ENCODE peak calls at places on chromosomes 1 and 21, in six cellular contexts. One of them, this sample, is unnamed. For H3K36me3, the result is how much of the 10 kb centered on the place peaks cover.

GRCh38 chr1:209368864-209369598 is 214.5 kb upstream of the CAMK1G start:
- DNase-seq in neural progenitor cell: no peak
- DNase-seq in suprapubic skin: no peak
- DNase-seq in CD8-positive, alpha-beta T cell: no peak
- DNase-seq in fibroblast of lung: peak
- DNase-seq in breast epithelium: no peak
- DNase-seq in this sample: no peak

GRCh38 chr1:24870551-24871195 is 59.4 kb downstream of the RUNX3 start:
- DNase-seq in CD8-positive, alpha-beta T cell: peak
- DNase-seq in breast epithelium: no peak
- DNase-seq in neural progenitor cell: no peak
- DNase-seq in suprapubic skin: no peak
- DNase-seq in fibroblast of lung: no peak
- DNase-seq in this sample: peak

GRCh38 chr1:83967336-83967735 is 31.6 kb downstream of the TTLL7 start:
- DNase-seq in suprapubic skin: no peak
- DNase-seq in CD8-positive, alpha-beta T cell: no peak
- DNase-seq in fibroblast of lung: peak
- DNase-seq in neural progenitor cell: no peak
- DNase-seq in breast epithelium: no peak
- DNase-seq in this sample: no peak

GRCh38 chr1:147225193-147225730 is at the start of gene FMO5:
- DNase-seq in neural progenitor cell: peak
- DNase-seq in fibroblast of lung: peak
- DNase-seq in CD8-positive, alpha-beta T cell: peak
- DNase-seq in breast epithelium: peak
- DNase-seq in suprapubic skin: peak
- DNase-seq in this sample: peak

GRCh38 chr1:201022824-201023516 is 544 bp downstream of the KIF21B start:
- DNase-seq in CD8-positive, alpha-beta T cell: peak
- DNase-seq in breast epithelium: no peak
- DNase-seq in suprapubic skin: no peak
- DNase-seq in neural progenitor cell: peak
- DNase-seq in fibroblast of lung: no peak
- DNase-seq in this sample: no peak

GRCh38 chr1:28247603-28248272 is 11.6 kb upstream of the SESN2 start:
- DNase-seq in CD8-positive, alpha-beta T cell: no peak
- DNase-seq in suprapubic skin: no peak
- DNase-seq in breast epithelium: no peak
- DNase-seq in fibroblast of lung: no peak
- DNase-seq in neural progenitor cell: no peak
- DNase-seq in this sample: no peak

GRCh38 chr1:15207031-15207828 is 39.8 kb upstream of the FHAD1 start:
- DNase-seq in suprapubic skin: no peak
- DNase-seq in breast epithelium: peak
- DNase-seq in neural progenitor cell: peak
- DNase-seq in CD8-positive, alpha-beta T cell: no peak
- DNase-seq in fibroblast of lung: no peak
- DNase-seq in this sample: no peak

GRCh38 chr1:77446841-77447555 is 165.2 kb downstream of the AK5 start:
- DNase-seq in neural progenitor cell: no peak
- DNase-seq in fibroblast of lung: no peak
- DNase-seq in suprapubic skin: no peak
- DNase-seq in breast epithelium: no peak
- DNase-seq in CD8-positive, alpha-beta T cell: no peak
- DNase-seq in this sample: no peak

GRCh38 chr1:8040586-8040985 is 14.5 kb upstream of the ERRFI1 start:
- DNase-seq in fibroblast of lung: peak
- DNase-seq in breast epithelium: peak
- DNase-seq in neural progenitor cell: no peak
- DNase-seq in suprapubic skin: no peak
- DNase-seq in CD8-positive, alpha-beta T cell: no peak
- DNase-seq in this sample: peak

GRCh38 chr21:14084068-14084501 is 126.7 kb downstream of the LIPI start:
- DNase-seq in breast epithelium: no peak
- DNase-seq in fibroblast of lung: no peak
- DNase-seq in neural progenitor cell: no peak
- DNase-seq in suprapubic skin: no peak
- DNase-seq in CD8-positive, alpha-beta T cell: no peak
- DNase-seq in this sample: no peak

GRCh38 chr1:155529929-155530328 is 32.7 kb downstream of the ASH1L start:
- DNase-seq in breast epithelium: no peak
- DNase-seq in suprapubic skin: no peak
- DNase-seq in fibroblast of lung: no peak
- DNase-seq in neural progenitor cell: no peak
- DNase-seq in CD8-positive, alpha-beta T cell: no peak
- DNase-seq in this sample: no peak

GRCh38 chr21:36135391-36136094 is 664 bp downstream of the CBR3 start:
- DNase-seq in fibroblast of lung: peak
- DNase-seq in breast epithelium: peak
- DNase-seq in CD8-positive, alpha-beta T cell: peak
- DNase-seq in suprapubic skin: peak
- DNase-seq in neural progenitor cell: peak
- DNase-seq in this sample: no peak

GRCh38 chr1:99645699-99646531 is at the start of gene PALMD:
- DNase-seq in fibroblast of lung: no peak
- DNase-seq in neural progenitor cell: peak
- DNase-seq in breast epithelium: peak
- DNase-seq in CD8-positive, alpha-beta T cell: no peak
- DNase-seq in suprapubic skin: peak
- DNase-seq in this sample: no peak

GRCh38 chr1:156232222-156232621 is 9.8 kb upstream of the BGLAP start:
- DNase-seq in neural progenitor cell: no peak
- DNase-seq in CD8-positive, alpha-beta T cell: no peak
- DNase-seq in fibroblast of lung: no peak
- DNase-seq in suprapubic skin: no peak
- DNase-seq in breast epithelium: no peak
- DNase-seq in this sample: no peak

GRCh38 chr1:89908294-89908992 is 86.5 kb upstream of the ZNF326 start:
- DNase-seq in suprapubic skin: no peak
- DNase-seq in CD8-positive, alpha-beta T cell: no peak
- DNase-seq in fibroblast of lung: no peak
- DNase-seq in breast epithelium: no peak
- DNase-seq in neural progenitor cell: no peak
- DNase-seq in this sample: no peak

GRCh38 chr21:17264182-17264581 is 248.7 kb upstream of the CXADR start:
- DNase-seq in CD8-positive, alpha-beta T cell: no peak
- DNase-seq in fibroblast of lung: no peak
- DNase-seq in breast epithelium: no peak
- DNase-seq in suprapubic skin: no peak
- DNase-seq in neural progenitor cell: no peak
- DNase-seq in this sample: no peak

GRCh38 chr1:93905051-93905450 is 4.2 kb downstream of the GCLM start:
- DNase-seq in suprapubic skin: no peak
- DNase-seq in neural progenitor cell: no peak
- DNase-seq in fibroblast of lung: peak
- DNase-seq in CD8-positive, alpha-beta T cell: no peak
- DNase-seq in breast epithelium: no peak
- DNase-seq in this sample: no peak

GRCh38 chr1:37461698-37462436 is 12.5 kb upstream of the ZC3H12A start:
- DNase-seq in CD8-positive, alpha-beta T cell: no peak
- DNase-seq in neural progenitor cell: no peak
- DNase-seq in suprapubic skin: no peak
- DNase-seq in breast epithelium: no peak
- DNase-seq in fibroblast of lung: no peak
- DNase-seq in this sample: no peak

GRCh38 chr1:180343931-180344406 is 113.9 kb downstream of the LHX4 start:
- DNase-seq in CD8-positive, alpha-beta T cell: no peak
- DNase-seq in fibroblast of lung: peak
- DNase-seq in breast epithelium: no peak
- DNase-seq in suprapubic skin: no peak
- DNase-seq in neural progenitor cell: no peak
- DNase-seq in this sample: no peak

GRCh38 chr21:17554120-17554519 is 41.3 kb downstream of the CXADR start:
- DNase-seq in suprapubic skin: no peak
- DNase-seq in CD8-positive, alpha-beta T cell: no peak
- DNase-seq in breast epithelium: no peak
- DNase-seq in neural progenitor cell: no peak
- DNase-seq in fibroblast of lung: no peak
- DNase-seq in this sample: no peak

GRCh38 chr1:220950576-220950975 is 71.3 kb downstream of the HLX start:
- DNase-seq in neural progenitor cell: no peak
- DNase-seq in suprapubic skin: no peak
- DNase-seq in fibroblast of lung: peak
- DNase-seq in CD8-positive, alpha-beta T cell: no peak
- DNase-seq in breast epithelium: no peak
- DNase-seq in this sample: no peak

GRCh38 chr1:62237361-62237760 is 42.7 kb downstream of the L1TD1 start:
- DNase-seq in suprapubic skin: no peak
- DNase-seq in fibroblast of lung: no peak
- DNase-seq in CD8-positive, alpha-beta T cell: no peak
- DNase-seq in neural progenitor cell: no peak
- DNase-seq in breast epithelium: no peak
- DNase-seq in this sample: no peak

GRCh38 chr21:45634511-45635183 is 8.9 kb upstream of the PCBP3 start:
- DNase-seq in CD8-positive, alpha-beta T cell: no peak
- DNase-seq in suprapubic skin: no peak
- DNase-seq in breast epithelium: no peak
- DNase-seq in fibroblast of lung: no peak
- DNase-seq in neural progenitor cell: no peak
- DNase-seq in this sample: no peak

GRCh38 chr1:111516008-111516535 is 12.6 kb upstream of the ADORA3 start:
- DNase-seq in breast epithelium: no peak
- DNase-seq in suprapubic skin: no peak
- DNase-seq in fibroblast of lung: peak
- DNase-seq in CD8-positive, alpha-beta T cell: peak
- DNase-seq in neural progenitor cell: peak
- DNase-seq in this sample: peak
- TF ChIP-seq CTCF in breast epithelium: no peak
- TF ChIP-seq CTCF in suprapubic skin: no peak
- TF ChIP-seq CTCF in fibroblast of lung: peak
- TF ChIP-seq CTCF in CD8-positive, alpha-beta T cell: peak
- TF ChIP-seq CTCF in neural progenitor cell: peak
- TF ChIP-seq CTCF in this sample: peak

DNA sequence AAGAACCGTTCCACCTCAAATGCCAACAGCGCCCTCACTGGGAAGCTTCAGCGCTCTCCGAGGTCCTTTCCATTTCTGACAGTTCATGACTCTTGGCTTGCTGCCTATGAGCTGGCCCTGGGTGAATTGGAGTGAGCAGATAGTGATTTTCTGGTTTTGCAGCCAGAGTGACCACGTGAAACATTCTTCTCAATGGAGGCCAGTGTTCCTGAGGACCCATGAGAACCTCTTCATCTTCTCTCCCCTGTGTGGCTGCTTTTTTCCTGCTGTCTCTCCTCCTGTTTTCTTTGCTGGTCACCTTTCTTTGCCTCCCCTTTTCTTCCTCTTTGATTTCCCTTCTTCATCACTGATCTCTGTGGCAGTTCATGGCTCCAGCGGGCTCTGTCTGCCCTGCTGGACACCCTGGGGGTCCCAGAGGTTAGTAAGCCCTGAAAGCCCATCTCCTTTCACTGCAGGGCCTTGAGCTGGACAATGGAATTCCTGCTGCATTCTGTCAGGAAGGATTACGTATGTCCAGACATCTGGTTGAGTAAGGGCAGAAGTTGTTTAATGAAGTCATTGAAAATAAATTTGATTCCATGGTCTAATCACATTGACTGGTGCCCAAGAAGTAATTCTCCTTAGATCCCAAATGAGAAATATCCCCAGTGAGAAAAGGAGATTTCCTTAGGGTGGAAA is 29.9 kb downstream of the VASH2 start:
- DNase-seq in breast epithelium: no peak
- DNase-seq in neural progenitor cell: peak
- DNase-seq in suprapubic skin: no peak
- DNase-seq in CD8-positive, alpha-beta T cell: no peak
- DNase-seq in fibroblast of lung: peak
- DNase-seq in this sample: no peak
- H3K27ac ChIP-seq in breast epithelium: peak
- H3K27ac ChIP-seq in neural progenitor cell: peak
- H3K27ac ChIP-seq in suprapubic skin: no peak
- H3K27ac ChIP-seq in CD8-positive, alpha-beta T cell: no peak
- H3K27ac ChIP-seq in fibroblast of lung: no peak
- H3K27ac ChIP-seq in this sample: no peak

GRCh38 chr1:228226141-228226874 is 18.5 kb downstream of the OBSCN start:
- DNase-seq in fibroblast of lung: no peak
- DNase-seq in breast epithelium: no peak
- DNase-seq in neural progenitor cell: no peak
- DNase-seq in CD8-positive, alpha-beta T cell: no peak
- DNase-seq in suprapubic skin: no peak
- DNase-seq in this sample: no peak

GRCh38 chr1:228225740-228226139 is 17.9 kb downstream of the OBSCN start:
- DNase-seq in fibroblast of lung: no peak
- DNase-seq in breast epithelium: no peak
- DNase-seq in neural progenitor cell: no peak
- DNase-seq in CD8-positive, alpha-beta T cell: no peak
- DNase-seq in suprapubic skin: no peak
- DNase-seq in this sample: no peak

GRCh38 chr1:228222548-228222947 is 14.7 kb downstream of the OBSCN start:
- DNase-seq in fibroblast of lung: no peak
- DNase-seq in CD8-positive, alpha-beta T cell: no peak
- DNase-seq in neural progenitor cell: no peak
- DNase-seq in suprapubic skin: no peak
- DNase-seq in breast epithelium: no peak
- DNase-seq in this sample: no peak

GRCh38 chr1:228225165-228225710 is 17.4 kb downstream of the OBSCN start:
- DNase-seq in neural progenitor cell: no peak
- DNase-seq in breast epithelium: no peak
- DNase-seq in suprapubic skin: no peak
- DNase-seq in CD8-positive, alpha-beta T cell: no peak
- DNase-seq in fibroblast of lung: no peak
- DNase-seq in this sample: no peak

DNA sequence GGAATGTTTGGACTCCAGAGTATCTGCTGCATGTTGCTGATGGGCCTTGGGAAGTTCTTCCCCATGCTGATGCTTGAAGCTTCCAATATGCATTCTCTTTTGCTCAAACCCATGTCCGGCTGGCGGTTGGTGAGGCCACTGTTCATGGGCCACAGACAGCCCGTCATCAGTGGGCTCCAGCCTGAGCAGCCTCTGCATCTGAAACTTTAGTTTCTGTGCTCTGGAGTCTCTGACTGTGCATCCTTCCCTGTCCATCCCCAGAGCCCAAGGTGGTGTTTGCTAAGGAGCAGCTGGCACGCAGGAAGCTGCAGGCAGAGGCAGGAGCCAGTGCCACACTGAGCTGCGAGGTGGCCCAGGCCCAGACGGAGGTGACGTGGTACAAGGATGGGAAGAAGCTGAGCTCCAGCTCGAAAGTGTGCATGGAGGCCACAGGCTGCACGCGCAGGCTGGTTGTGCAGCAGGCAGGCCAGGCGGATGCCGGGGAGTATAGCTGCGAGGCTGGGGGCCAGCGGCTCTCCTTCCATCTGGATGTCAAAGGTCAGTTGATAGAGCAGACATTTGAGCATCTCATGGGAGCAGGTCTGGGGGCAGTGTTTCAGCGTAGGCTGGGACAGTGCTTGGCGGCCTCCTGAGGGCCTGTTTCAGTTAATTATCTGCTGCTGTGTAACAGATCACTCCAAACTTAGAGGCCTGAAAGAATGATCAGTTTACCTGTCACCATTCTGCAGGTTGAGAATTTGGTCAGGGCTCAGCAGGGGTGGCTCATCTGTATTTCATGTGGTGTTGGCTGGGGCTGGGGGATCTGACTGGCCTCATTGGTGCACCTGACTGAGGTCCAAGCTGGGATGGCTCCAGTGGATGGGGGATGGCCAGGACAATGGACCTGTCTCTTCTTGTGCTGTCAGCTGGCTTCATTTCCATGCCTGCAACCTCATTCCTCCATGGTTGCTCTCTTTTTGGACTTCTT is 16.6 kb downstream of the OBSCN start:
- DNase-seq in suprapubic skin: no peak
- DNase-seq in neural progenitor cell: no peak
- DNase-seq in breast epithelium: no peak
- DNase-seq in CD8-positive, alpha-beta T cell: no peak
- DNase-seq in fibroblast of lung: no peak
- DNase-seq in this sample: no peak
- H3K36me3 ChIP-seq in suprapubic skin: under half
- H3K36me3 ChIP-seq in neural progenitor cell: under half
- H3K36me3 ChIP-seq in breast epithelium: under half
- H3K36me3 ChIP-seq in CD8-positive, alpha-beta T cell: under half
- H3K36me3 ChIP-seq in fibroblast of lung: under half
- H3K36me3 ChIP-seq in this sample: under half

GRCh38 chr21:42892931-42893660 is at the start of gene NDUFV3:
- DNase-seq in breast epithelium: peak
- DNase-seq in fibroblast of lung: peak
- DNase-seq in neural progenitor cell: peak
- DNase-seq in suprapubic skin: peak
- DNase-seq in CD8-positive, alpha-beta T cell: peak
- DNase-seq in this sample: peak
- TF ChIP-seq CTCF in breast epithelium: no peak
- TF ChIP-seq CTCF in fibroblast of lung: no peak
- TF ChIP-seq CTCF in neural progenitor cell: no peak
- TF ChIP-seq CTCF in suprapubic skin: no peak
- TF ChIP-seq CTCF in CD8-positive, alpha-beta T cell: no peak
- TF ChIP-seq CTCF in this sample: no peak

This sample was measured in ascending aorta.